ENCODE peak calls at places on chromosomes 5 and 9, in eight cellular contexts. H is left cardiac atrium; S is fibroblast of pulmonary artery; W is activated naive CD8-positive, alpha-beta T cell treated with anti-CD3 and anti-CD28 coated beads for 36 hours; V is NCI-H510A treated with DMSO at 0.1 percent for 48 hours; J is cardiac muscle cell; L is DMS 273 treated with DMSO at 0.1 percent for 48 hours; N is HCEC 1CT. I is an unnamed sample.

GRCh38 chr5:4563400-4563799 is 576.7 kb upstream of the ADAMTS16 start:
- DNase-seq in H (no peak), S (peak), W (no peak), V (no peak), J (peak), L (no peak), N (no peak), I (no peak)

GRCh38 chr9:124799274-124800006 is 22.5 kb downstream of the OLFML2A start:
- DNase-seq in H (no peak), S (no peak), W (no peak), V (no peak), J (no peak), L (no peak), N (no peak), I (no peak)

GRCh38 chr5:144247131-144247530 is 76.5 kb downstream of the KCTD16 start:
- DNase-seq in H (no peak), S (no peak), W (no peak), V (peak), J (peak), L (no peak), N (peak), I (no peak)

GRCh38 chr5:65203746-65204145 is 278.0 kb downstream of the ADAMTS6 start:
- DNase-seq in H (no peak), S (peak), W (no peak), V (no peak), J (no peak), L (no peak), N (peak), I (no peak)

GRCh38 chr5:108521841-108522506 is 140.1 kb upstream of the FBXL17 start:
- DNase-seq in H (no peak), S (peak), W (no peak), V (peak), J (peak), L (peak), N (peak), I (no peak)

GRCh38 chr9:124780757-124781151 is 3.8 kb downstream of the OLFML2A start:
- DNase-seq in H (no peak), S (no peak), W (no peak), V (no peak), J (no peak), L (no peak), N (no peak), I (no peak)

GRCh38 chr9:90251311-90251710 is 391.3 kb downstream of the DIRAS2 start:
- DNase-seq in H (no peak), S (no peak), W (no peak), V (no peak), J (no peak), L (no peak), N (no peak), I (no peak)

GRCh38 chr9:96485280-96485679 is 35.3 kb downstream of the HABP4 start:
- DNase-seq in H (no peak), S (no peak), W (no peak), V (no peak), J (no peak), L (no peak), N (no peak), I (no peak)

GRCh38 chr5:133742370-133743036 is 130.2 kb upstream of the FSTL4 start:
- DNase-seq in H (no peak), S (no peak), W (no peak), V (no peak), J (no peak), L (no peak), N (no peak), I (no peak)

GRCh38 chr5:73448072-73448432 is 525 bp downstream of the FOXD1 start:
- DNase-seq in H (peak), S (no peak), W (no peak), V (no peak), J (no peak), L (no peak), N (no peak), I (no peak)

GRCh38 chr5:142014911-142015584 is 2.2 kb upstream of the GNPDA1 start:
- DNase-seq in H (no peak), S (peak), W (peak), V (no peak), J (peak), L (peak), N (peak), I (peak)

GRCh38 chr5:167296680-167297079 is 994.8 kb upstream of the WWC1 start:
- DNase-seq in H (no peak), S (no peak), W (no peak), V (no peak), J (no peak), L (no peak), N (no peak), I (no peak)

GRCh38 chr5:133461796-133462516 is 150.4 kb downstream of the FSTL4 start:
- DNase-seq in H (no peak), S (no peak), W (no peak), V (no peak), J (no peak), L (no peak), N (no peak), I (no peak)

GRCh38 chr9:133348763-133349573 is 950 bp downstream of the RPL7A start:
- DNase-seq in H (no peak), S (no peak), W (no peak), V (no peak), J (no peak), L (no peak), N (no peak), I (no peak)

GRCh38 chr5:178467261-178468195 is 122.7 kb downstream of the COL23A1 start:
- DNase-seq in H (peak), S (peak), W (no peak), V (no peak), J (no peak), L (no peak), N (peak), I (no peak)

GRCh38 chr5:44952376-44952775 is 143.6 kb downstream of the MRPS30 start:
- DNase-seq in H (no peak), S (peak), W (no peak), V (peak), J (peak), L (peak), N (peak), I (no peak)

GRCh38 chr9:96856363-96857286 is 2.3 kb upstream of the ZNF782 start:
- DNase-seq in H (peak), S (peak), W (peak), V (peak), J (peak), L (peak), N (peak), I (peak)

GRCh38 chr5:140202078-140202477 is 27.1 kb downstream of the CYSTM1 start:
- DNase-seq in H (no peak), S (no peak), W (no peak), V (no peak), J (no peak), L (no peak), N (peak), I (no peak)